ENCODE peak calls at places on chromosomes 7 and 10, in seven cellular contexts. K is stimulated activated CD4-positive, alpha-beta T cell treated with anti-CD3 and anti-CD28 coated beads, TNF-alpha, amount 100 ng/mL, for 24 hours; I is H7; W is NCI-H446; V is CD8-positive, alpha-beta T cell; R is NCI-H2171 treated with DMSO at 0.1 percent for 48 hours; M is fibroblast of the aortic adventitia. N is an unnamed sample.

GRCh38 chr10:50850576-50851340 is 34.7 kb downstream of the A1CF start:
- DNase-seq in I (no peak), V (no peak), M (peak), R (no peak), W (no peak), K (no peak), N (no peak)

GRCh38 chr7:84469034-84469433 is 274.4 kb upstream of the SEMA3A start:
- DNase-seq in K (no peak), V (no peak), R (no peak), I (no peak), M (no peak), W (no peak), N (no peak)

GRCh38 chr7:5234852-5235831 is 45.1 kb downstream of the WIPI2 start:
- DNase-seq in V (no peak), M (no peak), I (no peak), W (no peak), K (no peak), R (no peak), N (no peak)

GRCh38 chr10:15373199-15373598 is 2.1 kb upstream of the FAM171A1 start:
- DNase-seq in K (no peak), W (no peak), V (no peak), M (no peak), R (no peak), I (no peak), N (no peak)

GRCh38 chr7:11120675-11121220 is 147.1 kb downstream of the PHF14 start:
- DNase-seq in M (no peak), R (no peak), V (no peak), W (no peak), I (no peak), K (no peak), N (no peak)

GRCh38 chr10:22253578-22253882 is 35.7 kb upstream of the EBLN1 start:
- DNase-seq in W (no peak), V (peak), K (peak), R (no peak), I (no peak), M (no peak), N (no peak)

GRCh38 chr10:38025283-38025682 is 14.8 kb downstream of the ZNF33A start:
- DNase-seq in I (no peak), R (no peak), K (no peak), V (no peak), M (no peak), W (no peak), N (no peak)

GRCh38 chr10:91512458-91512857 is 102.3 kb downstream of the HECTD2 start:
- DNase-seq in R (no peak), M (no peak), V (no peak), W (no peak), I (no peak), K (no peak), N (no peak)

GRCh38 chr10:31942435-31942834 is 13.8 kb upstream of the ARHGAP12 start:
- DNase-seq in V (no peak), W (no peak), M (no peak), I (no peak), K (no peak), R (no peak), N (no peak)

GRCh38 chr10:46554166-46554781 is 2.2 kb downstream of the GPRIN2 start:
- DNase-seq in I (no peak), M (no peak), R (no peak), K (no peak), V (no peak), W (no peak), N (no peak)

GRCh38 chr10:10364916-10365315 is 652.8 kb upstream of the CELF2 start:
- DNase-seq in W (no peak), V (no peak), I (no peak), M (no peak), R (no peak), K (no peak), N (no peak)

GRCh38 chr10:58299580-58299979 is 30.6 kb downstream of the CISD1 start:
- DNase-seq in M (peak), I (peak), W (no peak), R (peak), K (peak), V (peak), N (no peak)

GRCh38 chr7:95871078-95871848 is 98.9 kb downstream of the DYNC1I1 start:
- DNase-seq in I (peak), R (peak), W (peak), M (peak), K (no peak), V (no peak), N (peak)

GRCh38 chr10:68087338-68088029 is 12.4 kb upstream of the HERC4 start:
- DNase-seq in K (no peak), V (no peak), I (peak), W (no peak), M (no peak), R (no peak), N (no peak)

GRCh38 chr10:106560925-106561640 is 603.4 kb downstream of the SORCS1 start:
- DNase-seq in K (no peak), V (no peak), R (no peak), W (no peak), I (no peak), M (peak), N (no peak)

GRCh38 chr7:100378114-100378760 is 5.0 kb downstream of the PILRA start:
- DNase-seq in I (no peak), M (no peak), W (no peak), K (no peak), V (no peak), R (no peak), N (no peak)

GRCh38 chr10:86959737-86960002 is 1.3 kb downstream of the SNCG start:
- DNase-seq in W (no peak), V (no peak), R (no peak), M (no peak), I (peak), K (no peak), N (no peak)

GRCh38 chr7:132614428-132615076 is 38.3 kb upstream of the PLXNA4 start:
- DNase-seq in I (peak), M (peak), R (peak), W (no peak), V (no peak), K (no peak), N (peak)

GRCh38 chr7:41825927-41826480 is 123.1 kb upstream of the INHBA start:
- DNase-seq in M (peak), V (no peak), R (no peak), W (no peak), K (no peak), I (no peak), N (no peak)

GRCh38 chr10:67629461-67629971 is 66.5 kb downstream of the CTNNA3 start:
- DNase-seq in K (no peak), I (no peak), R (peak), W (no peak), M (peak), V (no peak), N (no peak)

GRCh38 chr10:131858118-131858515 is 42.7 kb upstream of the PPP2R2D start:
- DNase-seq in K (no peak), R (no peak), V (no peak), W (no peak), I (peak), M (no peak), N (no peak)

GRCh38 chr10:20958764-20959163 is 61.7 kb upstream of the NEBL start:
- DNase-seq in M (no peak), R (no peak), K (no peak), I (no peak), V (no peak), W (no peak), N (no peak)

GRCh38 chr7:117827861-117828260 is 45.4 kb downstream of the CTTNBP2 start:
- DNase-seq in R (no peak), K (no peak), M (peak), V (no peak), I (no peak), W (no peak), N (no peak)

GRCh38 chr10:93138113-93138870 is 64.6 kb downstream of the CYP26A1 start:
- DNase-seq in I (no peak), M (no peak), V (no peak), R (peak), K (no peak), W (peak), N (no peak)

GRCh38 chr7:17559388-17559787 is 260.9 kb downstream of the AHR start:
- DNase-seq in M (no peak), R (no peak), W (no peak), I (no peak), K (no peak), V (no peak), N (no peak)

GRCh38 chr10:74738985-74739567 is 87.3 kb upstream of the KAT6B start:
- DNase-seq in M (peak), W (no peak), R (no peak), I (no peak), K (no peak), V (peak), N (no peak)

GRCh38 chr7:140904081-140904480 is 20.6 kb downstream of the BRAF start:
- DNase-seq in K (no peak), R (no peak), W (no peak), V (no peak), M (no peak), I (no peak), N (no peak)

GRCh38 chr7:109003742-109004141 is 434.1 kb downstream of the DNAJB9 start:
- DNase-seq in K (no peak), V (no peak), R (no peak), W (no peak), M (no peak), I (no peak), N (no peak)

GRCh38 chr7:99459087-99459486 is 6.9 kb downstream of the ATP5MF start:
- DNase-seq in R (no peak), I (peak), W (no peak), V (no peak), K (no peak), M (peak), N (no peak)

GRCh38 chr7:56091591-56091990 is 1.2 kb downstream of the PHKG1 start:
- DNase-seq in R (no peak), M (peak), W (peak), K (no peak), I (no peak), V (no peak), N (no peak)

GRCh38 chr10:93548376-93549071 is 17.9 kb upstream of the FFAR4 start:
- DNase-seq in I (no peak), W (no peak), K (no peak), M (peak), V (no peak), R (no peak), N (no peak)

GRCh38 chr7:91789086-91789485 is 91.4 kb downstream of the MTERF1 start:
- DNase-seq in K (no peak), W (no peak), I (no peak), R (no peak), V (no peak), M (no peak), N (no peak)

GRCh38 chr7:141649865-141650499 is 52.0 kb downstream of the DENND11 start:
- DNase-seq in M (peak), W (peak), R (peak), V (no peak), I (peak), K (no peak), N (peak)

N was measured in NCI-H2227 treated with DMSO at 0.1 percent for 48 hours.